ENCODE peak calls at places on chromosome 19, in ten cellular contexts. One of them, this sample, is unnamed.

GRCh38 chr19:43883864-43884263 is 51.2 kb downstream of the ZNF45 start:
- DNase-seq in BJ: no peak
- DNase-seq in AG04449: no peak
- DNase-seq in caudate nucleus: no peak
- DNase-seq in endothelial cell: no peak
- DNase-seq in heart left ventricle: no peak
- DNase-seq in ovary: no peak
- DNase-seq in MM.1S: no peak
- DNase-seq in aorta: no peak
- DNase-seq in anterior cingulate cortex: no peak
- DNase-seq in this sample: no peak

GRCh38 chr19:4229179-4229931 is at the start of gene EBI3:
- DNase-seq in BJ: no peak
- DNase-seq in AG04449: peak
- DNase-seq in caudate nucleus: no peak
- DNase-seq in endothelial cell: peak
- DNase-seq in heart left ventricle: peak
- DNase-seq in ovary: no peak
- DNase-seq in MM.1S: no peak
- DNase-seq in aorta: no peak
- DNase-seq in anterior cingulate cortex: no peak
- DNase-seq in this sample: peak

GRCh38 chr19:48513289-48514122 is 1.9 kb upstream of the LMTK3 start:
- DNase-seq in BJ: no peak
- DNase-seq in AG04449: no peak
- DNase-seq in caudate nucleus: peak
- DNase-seq in endothelial cell: peak
- DNase-seq in heart left ventricle: no peak
- DNase-seq in ovary: no peak
- DNase-seq in MM.1S: peak
- DNase-seq in aorta: peak
- DNase-seq in anterior cingulate cortex: peak
- DNase-seq in this sample: peak

GRCh38 chr19:30871979-30872378 is 477.3 kb downstream of the TSHZ3 start:
- DNase-seq in BJ: no peak
- DNase-seq in AG04449: no peak
- DNase-seq in caudate nucleus: no peak
- DNase-seq in endothelial cell: no peak
- DNase-seq in heart left ventricle: no peak
- DNase-seq in ovary: no peak
- DNase-seq in MM.1S: no peak
- DNase-seq in aorta: no peak
- DNase-seq in anterior cingulate cortex: no peak
- DNase-seq in this sample: no peak

GRCh38 chr19:2700660-2701360 is 1.7 kb downstream of the GNG7 start:
- DNase-seq in BJ: no peak
- DNase-seq in AG04449: no peak
- DNase-seq in caudate nucleus: peak
- DNase-seq in endothelial cell: no peak
- DNase-seq in heart left ventricle: no peak
- DNase-seq in ovary: no peak
- DNase-seq in MM.1S: no peak
- DNase-seq in aorta: no peak
- DNase-seq in anterior cingulate cortex: no peak
- DNase-seq in this sample: no peak

GRCh38 chr19:18946335-18946734 is 5.3 kb upstream of the HOMER3 start:
- DNase-seq in BJ: no peak
- DNase-seq in AG04449: no peak
- DNase-seq in caudate nucleus: no peak
- DNase-seq in endothelial cell: no peak
- DNase-seq in heart left ventricle: no peak
- DNase-seq in ovary: no peak
- DNase-seq in MM.1S: no peak
- DNase-seq in aorta: no peak
- DNase-seq in anterior cingulate cortex: no peak
- DNase-seq in this sample: no peak

GRCh38 chr19:54141356-54141755 is 3.8 kb downstream of the CNOT3 start:
- DNase-seq in BJ: peak
- DNase-seq in AG04449: no peak
- DNase-seq in caudate nucleus: no peak
- DNase-seq in endothelial cell: no peak
- DNase-seq in heart left ventricle: no peak
- DNase-seq in ovary: no peak
- DNase-seq in MM.1S: no peak
- DNase-seq in aorta: no peak
- DNase-seq in anterior cingulate cortex: no peak
- DNase-seq in this sample: no peak

GRCh38 chr19:45526143-45526542 is 18.9 kb downstream of the VASP start:
- DNase-seq in BJ: no peak
- DNase-seq in AG04449: no peak
- DNase-seq in caudate nucleus: peak
- DNase-seq in endothelial cell: peak
- DNase-seq in heart left ventricle: peak
- DNase-seq in ovary: peak
- DNase-seq in MM.1S: no peak
- DNase-seq in aorta: no peak
- DNase-seq in anterior cingulate cortex: peak
- DNase-seq in this sample: no peak

GRCh38 chr19:377801-378581 is 31.0 kb downstream of the C2CD4C start:
- DNase-seq in BJ: no peak
- DNase-seq in AG04449: no peak
- DNase-seq in caudate nucleus: no peak
- DNase-seq in endothelial cell: no peak
- DNase-seq in heart left ventricle: no peak
- DNase-seq in ovary: no peak
- DNase-seq in MM.1S: no peak
- DNase-seq in aorta: no peak
- DNase-seq in anterior cingulate cortex: no peak
- DNase-seq in this sample: no peak

This sample was measured in Karpas-422.